ENCODE peak calls at places on chromosome 22, in five cellular contexts. T, I, E, N and A are unnamed samples.

GRCh38 chr22:36999463-36999862 is 19.8 kb downstream of the TST start:
- DNase-seq in T (no peak), I (peak), E (no peak), N (no peak), A (no peak)

GRCh38 chr22:48137640-48138039 is 1375.2 kb downstream of the TBC1D22A start:
- DNase-seq in T (no peak), I (no peak), E (no peak), N (no peak), A (no peak)

GRCh38 chr22:23263651-23264555 is 83.6 kb downstream of the BCR start:
- DNase-seq in T (no peak), I (peak), E (no peak), N (no peak), A (no peak)

GRCh38 chr22:33850724-33851123 is 69.6 kb downstream of the LARGE1 start:
- DNase-seq in T (no peak), I (no peak), E (no peak), N (no peak), A (no peak)

GRCh38 chr22:46635756-46636155 is 15.6 kb downstream of the GRAMD4 start:
- DNase-seq in T (no peak), I (no peak), E (no peak), N (no peak), A (no peak)

GRCh38 chr22:30609260-30610185 is 2.5 kb downstream of the TCN2 start:
- DNase-seq in T (peak), I (peak), E (peak), N (peak), A (peak)

GRCh38 chr22:19057999-19058491 is 64.2 kb downstream of the DGCR2 start:
- DNase-seq in T (no peak), I (no peak), E (no peak), N (no peak), A (no peak)

GRCh38 chr22:48228468-48228867 is 1466.0 kb downstream of the TBC1D22A start:
- DNase-seq in T (no peak), I (no peak), E (no peak), N (no peak), A (no peak)

GRCh38 chr22:31160328-31160978 is 471 bp downstream of the RNF185 start:
- DNase-seq in T (no peak), I (peak), E (no peak), N (no peak), A (no peak)

GRCh38 chr22:47442821-47443220 is 680.4 kb downstream of the TBC1D22A start:
- DNase-seq in T (no peak), I (no peak), E (no peak), N (no peak), A (no peak)

GRCh38 chr22:27435839-27436581 is 365.5 kb downstream of the MN1 start:
- DNase-seq in T (peak), I (peak), E (no peak), N (peak), A (peak)

GRCh38 chr22:44488354-44488753 is 9.7 kb downstream of the RTL6 start:
- DNase-seq in T (no peak), I (no peak), E (no peak), N (no peak), A (no peak)

GRCh38 chr22:18063311-18063710 is 14.5 kb upstream of the PEX26 start:
- DNase-seq in T (no peak), I (peak), E (no peak), N (no peak), A (no peak)

GRCh38 chr22:29609139-29609538 is 5.7 kb downstream of the NF2 start:
- DNase-seq in T (no peak), I (peak), E (no peak), N (no peak), A (no peak)
- TF ChIP-seq CTCF in T (peak), I (peak), E (no peak), N (no peak), A (peak)

GRCh38 chr22:42268852-42269406 is 1.5 kb downstream of the TCF20 start:
- DNase-seq in T (no peak), I (no peak), E (no peak), N (no peak), A (no peak)

GRCh38 chr22:42270178-42270511 is 308 bp downstream of the TCF20 start:
- DNase-seq in T (no peak), I (peak), E (no peak), N (no peak), A (no peak)

GRCh38 chr22:42270512-42271190 is at the start of gene TCF20:
- DNase-seq in T (peak), I (peak), E (peak), N (no peak), A (no peak)

GRCh38 chr22:42271191-42271813 is 849 bp upstream of the TCF20 start:
- DNase-seq in T (no peak), I (no peak), E (no peak), N (no peak), A (no peak)

DNA sequence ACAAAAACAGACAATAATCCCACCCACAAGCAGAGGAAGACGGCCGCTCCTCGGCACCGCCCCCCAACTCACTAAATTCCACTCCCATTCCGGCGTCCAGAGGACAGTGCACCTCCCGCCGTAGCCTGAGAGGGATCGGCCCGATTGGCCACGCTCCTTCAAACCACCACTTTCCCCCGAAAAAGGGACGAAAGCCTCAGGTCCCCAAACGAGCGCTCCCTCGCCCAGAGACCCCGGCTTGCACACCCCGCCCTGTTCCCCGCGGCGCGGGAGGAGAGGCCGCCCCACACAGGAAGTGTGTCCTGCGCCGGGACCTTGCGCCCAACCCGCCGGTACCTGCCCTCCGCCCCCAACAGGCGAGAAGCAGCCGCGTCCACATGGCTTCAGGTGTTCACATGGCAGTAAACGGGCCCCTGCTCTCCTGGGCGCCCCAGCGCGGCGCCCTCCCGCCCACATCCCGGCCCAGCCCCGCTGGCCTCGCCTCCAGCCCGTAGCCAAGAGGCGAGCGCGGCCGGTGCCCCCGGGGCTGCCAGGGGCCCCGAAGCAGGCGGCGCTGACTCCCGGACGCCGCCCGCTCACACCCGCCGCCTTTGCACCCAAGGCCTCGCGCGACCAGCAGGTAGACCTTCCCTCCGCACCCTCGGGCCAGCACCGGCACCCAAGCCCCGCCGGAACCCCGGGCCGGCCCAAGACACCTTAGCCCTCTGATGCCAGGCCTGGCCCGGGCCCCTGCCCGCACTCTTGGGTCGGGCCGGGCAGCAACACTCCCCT is 861 bp downstream of the TCF20 start:
- DNase-seq in T (peak), I (peak), E (peak), N (no peak), A (no peak)
- TF ChIP-seq CTCF in T (no peak), I (no peak), E (peak), N (no peak), A (no peak)

GRCh38 chr22:50452649-50453048 is 22.2 kb downstream of the SBF1 start:
- DNase-seq in T (no peak), I (no peak), E (no peak), N (no peak), A (no peak)
- TF ChIP-seq CTCF in T (no peak), I (no peak), E (no peak), N (no peak), A (no peak)

GRCh38 chr22:50544078-50544745 is 1.5 kb upstream of the KLHDC7B start:
- DNase-seq in T (peak), I (peak), E (peak), N (no peak), A (no peak)
- TF ChIP-seq CTCF in T (peak), I (peak), E (peak), N (peak), A (peak)

GRCh38 chr22:40679249-40679963 is at the start of gene MCHR1:
- DNase-seq in T (no peak), I (no peak), E (no peak), N (no peak), A (no peak)

GRCh38 chr22:40681451-40681850 is 2.2 kb downstream of the MCHR1 start:
- DNase-seq in T (no peak), I (no peak), E (no peak), N (no peak), A (no peak)

GRCh38 chr22:40678493-40679248 is 613 bp upstream of the MCHR1 start:
- DNase-seq in T (no peak), I (no peak), E (no peak), N (no peak), A (no peak)

GRCh38 chr22:40680819-40681183 is 1.5 kb downstream of the MCHR1 start:
- DNase-seq in T (no peak), I (no peak), E (no peak), N (no peak), A (no peak)

DNA sequence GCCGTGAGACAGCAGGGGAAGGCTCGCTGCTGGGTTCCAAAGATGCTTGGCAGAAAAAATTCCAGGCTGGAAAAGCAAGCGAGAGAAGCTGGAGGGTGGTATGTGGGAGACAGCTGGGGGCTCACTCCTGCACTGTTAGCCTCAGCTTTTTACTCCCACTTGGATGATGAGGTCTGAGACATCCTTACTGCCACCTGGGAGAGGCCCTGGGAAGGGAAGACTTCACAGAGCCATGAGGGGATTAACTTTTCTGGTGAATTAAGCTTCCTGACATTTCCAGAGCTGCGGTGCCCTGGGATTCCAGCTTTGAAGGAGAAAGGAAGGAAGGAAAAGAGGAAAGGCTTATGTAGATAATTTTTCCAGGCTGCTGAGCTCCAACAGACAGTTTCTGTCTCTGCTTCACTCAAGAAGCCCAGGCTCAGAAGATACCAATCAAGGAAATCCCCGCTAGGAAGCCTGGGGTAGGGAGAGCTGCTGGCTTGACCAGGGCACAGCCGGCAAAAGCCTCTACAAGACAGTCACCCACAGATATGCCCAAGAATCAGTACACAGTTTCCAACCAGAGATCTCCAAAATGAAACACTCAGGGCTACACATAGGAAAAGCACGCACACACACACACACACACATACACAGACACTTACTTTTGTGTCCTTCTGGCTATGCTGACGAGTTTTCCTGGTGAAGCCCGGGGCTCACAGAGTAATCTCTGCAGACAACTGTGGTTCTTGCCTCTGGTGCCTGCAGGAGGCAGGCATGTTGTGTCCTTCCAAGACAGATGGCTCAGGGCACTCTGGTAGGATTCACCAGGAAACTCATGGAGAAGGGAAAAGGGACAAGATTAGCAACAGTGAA is 907 bp downstream of the MCHR1 start:
- DNase-seq in T (no peak), I (peak), E (no peak), N (no peak), A (no peak)
- TF ChIP-seq CTCF in T (no peak), I (peak), E (no peak), N (no peak), A (peak)

GRCh38 chr22:38203855-38204497 is 2.2 kb downstream of the MAFF start:
- DNase-seq in T (no peak), I (no peak), E (no peak), N (no peak), A (no peak)

GRCh38 chr22:38201371-38201717 is 450 bp upstream of the MAFF start:
- DNase-seq in T (no peak), I (no peak), E (no peak), N (no peak), A (no peak)

GRCh38 chr22:38203090-38203810 is 1.5 kb downstream of the MAFF start:
- DNase-seq in T (no peak), I (peak), E (peak), N (no peak), A (no peak)

GRCh38 chr22:38201718-38202436 is at the start of gene MAFF:
- DNase-seq in T (peak), I (peak), E (peak), N (peak), A (peak)

GRCh38 chr22:38202437-38203089 is 769 bp downstream of the MAFF start:
- DNase-seq in T (peak), I (peak), E (peak), N (peak), A (no peak)
- TF ChIP-seq CTCF in T (peak), I (no peak), E (no peak), N (no peak), A (no peak)

DNA sequence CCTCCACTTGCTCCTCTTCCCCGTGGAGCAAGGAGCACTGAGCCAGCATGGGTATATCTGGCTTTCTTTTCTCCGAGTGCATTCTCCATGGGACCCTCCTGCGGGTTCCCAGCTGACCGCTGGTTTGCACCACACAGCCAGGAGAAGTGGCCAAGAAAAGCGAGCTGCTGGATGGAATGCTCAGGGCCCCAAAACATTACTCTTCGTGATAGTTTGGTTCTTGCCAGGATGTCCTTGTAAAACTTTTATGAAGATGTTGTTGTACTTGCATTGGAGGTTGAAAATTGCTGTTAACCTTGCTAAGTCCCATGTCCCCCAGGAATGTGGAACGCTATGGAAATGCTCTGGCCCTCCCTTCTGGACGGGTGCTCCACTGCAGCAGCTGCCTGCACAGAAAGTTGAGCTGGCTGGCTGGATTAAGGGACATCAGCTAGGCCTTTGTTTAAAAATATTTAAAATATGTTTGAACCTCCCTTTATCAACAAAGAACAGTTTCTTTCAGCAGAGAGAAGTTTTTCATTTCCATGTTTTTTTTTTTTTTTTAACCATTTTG is 68.7 kb downstream of the ZNRF3 start:
- DNase-seq in T (no peak), I (no peak), E (no peak), N (no peak), A (no peak)
- TF ChIP-seq CTCF in T (peak), I (peak), E (no peak), N (peak), A (peak)

GRCh38 chr22:50098052-50098451 is 8.2 kb downstream of the MOV10L1 start:
- DNase-seq in T (no peak), I (no peak), E (no peak), N (no peak), A (no peak)
- TF ChIP-seq CTCF in T (no peak), I (no peak), E (no peak), N (no peak), A (no peak)

GRCh38 chr22:39686776-39687525 is 116.4 kb downstream of the CACNA1I start:
- DNase-seq in T (no peak), I (no peak), E (no peak), N (no peak), A (no peak)
- TF ChIP-seq CTCF in T (no peak), I (no peak), E (no peak), N (no peak), A (no peak)

GRCh38 chr22:50274311-50274710 is 4.1 kb upstream of the MAPK11 start:
- DNase-seq in T (peak), I (peak), E (peak), N (no peak), A (no peak)
- TF ChIP-seq CTCF in T (peak), I (peak), E (peak), N (peak), A (peak)